ENCODE peak calls at places on chromosomes 12 and 14, in six cellular contexts. One of them, this sample, is unnamed.

GRCh38 chr14:52951730-52952481 is 1.1 kb upstream of the FERMT2 start:
- DNase-seq in endothelial cell: peak
- DNase-seq in HL-60: no peak
- DNase-seq in lower lobe of right lung: no peak
- DNase-seq in natural killer cell: no peak
- DNase-seq in HFF-Myc: peak
- DNase-seq in this sample: no peak

GRCh38 chr12:92438641-92439396 is 264.0 kb upstream of the PLEKHG7 start:
- DNase-seq in endothelial cell: no peak
- DNase-seq in HL-60: no peak
- DNase-seq in lower lobe of right lung: no peak
- DNase-seq in natural killer cell: no peak
- DNase-seq in HFF-Myc: no peak
- DNase-seq in this sample: no peak

GRCh38 chr14:20873370-20874177 is 17.6 kb upstream of the RNASE3 start:
- DNase-seq in endothelial cell: peak
- DNase-seq in HL-60: peak
- DNase-seq in lower lobe of right lung: peak
- DNase-seq in natural killer cell: peak
- DNase-seq in HFF-Myc: peak
- DNase-seq in this sample: peak

GRCh38 chr12:15322164-15323054 is at the start of gene PTPRO:
- DNase-seq in endothelial cell: peak
- DNase-seq in HL-60: no peak
- DNase-seq in lower lobe of right lung: no peak
- DNase-seq in natural killer cell: no peak
- DNase-seq in HFF-Myc: no peak
- DNase-seq in this sample: no peak

GRCh38 chr12:6552140-6552551 is 3.7 kb downstream of the IFFO1 start:
- DNase-seq in endothelial cell: no peak
- DNase-seq in HL-60: no peak
- DNase-seq in lower lobe of right lung: no peak
- DNase-seq in natural killer cell: no peak
- DNase-seq in HFF-Myc: no peak
- DNase-seq in this sample: no peak

GRCh38 chr14:31090872-31091764 is 64.9 kb upstream of the STRN3 start:
- DNase-seq in endothelial cell: no peak
- DNase-seq in HL-60: peak
- DNase-seq in lower lobe of right lung: no peak
- DNase-seq in natural killer cell: no peak
- DNase-seq in HFF-Myc: no peak
- DNase-seq in this sample: no peak

GRCh38 chr14:23951590-23952143 is 1.9 kb upstream of the DHRS4 start:
- DNase-seq in endothelial cell: no peak
- DNase-seq in HL-60: no peak
- DNase-seq in lower lobe of right lung: no peak
- DNase-seq in natural killer cell: no peak
- DNase-seq in HFF-Myc: no peak
- DNase-seq in this sample: no peak

GRCh38 chr14:68137704-68138619 is 318.4 kb downstream of the RAD51B start:
- DNase-seq in endothelial cell: no peak
- DNase-seq in HL-60: no peak
- DNase-seq in lower lobe of right lung: no peak
- DNase-seq in natural killer cell: no peak
- DNase-seq in HFF-Myc: peak
- DNase-seq in this sample: peak

GRCh38 chr12:4412462-4412861 is 33.0 kb upstream of the FGF23 start:
- DNase-seq in endothelial cell: no peak
- DNase-seq in HL-60: no peak
- DNase-seq in lower lobe of right lung: no peak
- DNase-seq in natural killer cell: no peak
- DNase-seq in HFF-Myc: peak
- DNase-seq in this sample: no peak

GRCh38 chr12:119082496-119082895 is 96.2 kb upstream of the HSPB8 start:
- DNase-seq in endothelial cell: no peak
- DNase-seq in HL-60: no peak
- DNase-seq in lower lobe of right lung: no peak
- DNase-seq in natural killer cell: no peak
- DNase-seq in HFF-Myc: no peak
- DNase-seq in this sample: no peak

GRCh38 chr12:76383988-76384387 is 35.8 kb upstream of the BBS10 start:
- DNase-seq in endothelial cell: no peak
- DNase-seq in HL-60: no peak
- DNase-seq in lower lobe of right lung: no peak
- DNase-seq in natural killer cell: no peak
- DNase-seq in HFF-Myc: no peak
- DNase-seq in this sample: no peak

GRCh38 chr12:6604254-6605029 is 2.7 kb downstream of the CHD4 start:
- DNase-seq in endothelial cell: no peak
- DNase-seq in HL-60: no peak
- DNase-seq in lower lobe of right lung: no peak
- DNase-seq in natural killer cell: no peak
- DNase-seq in HFF-Myc: no peak
- DNase-seq in this sample: no peak

GRCh38 chr12:66048843-66049537 is 81.6 kb downstream of the LLPH start:
- DNase-seq in endothelial cell: no peak
- DNase-seq in HL-60: no peak
- DNase-seq in lower lobe of right lung: no peak
- DNase-seq in natural killer cell: no peak
- DNase-seq in HFF-Myc: no peak
- DNase-seq in this sample: no peak

GRCh38 chr14:95313707-95314106 is 6.0 kb downstream of the CLMN start:
- DNase-seq in endothelial cell: no peak
- DNase-seq in HL-60: peak
- DNase-seq in lower lobe of right lung: peak
- DNase-seq in natural killer cell: no peak
- DNase-seq in HFF-Myc: no peak
- DNase-seq in this sample: no peak

GRCh38 chr14:26820101-26820500 is 222.3 kb upstream of the NOVA1 start:
- DNase-seq in endothelial cell: no peak
- DNase-seq in HL-60: no peak
- DNase-seq in lower lobe of right lung: no peak
- DNase-seq in natural killer cell: no peak
- DNase-seq in HFF-Myc: no peak
- DNase-seq in this sample: no peak

GRCh38 chr12:68326720-68327119 is 5.4 kb downstream of the MDM1 start:
- DNase-seq in endothelial cell: no peak
- DNase-seq in HL-60: peak
- DNase-seq in lower lobe of right lung: no peak
- DNase-seq in natural killer cell: no peak
- DNase-seq in HFF-Myc: no peak
- DNase-seq in this sample: no peak

GRCh38 chr12:92604786-92605185 is 98.0 kb upstream of the PLEKHG7 start:
- DNase-seq in endothelial cell: no peak
- DNase-seq in HL-60: no peak
- DNase-seq in lower lobe of right lung: no peak
- DNase-seq in natural killer cell: no peak
- DNase-seq in HFF-Myc: no peak
- DNase-seq in this sample: no peak

GRCh38 chr12:32264995-32265394 is 134.4 kb upstream of the FGD4 start:
- DNase-seq in endothelial cell: no peak
- DNase-seq in HL-60: peak
- DNase-seq in lower lobe of right lung: no peak
- DNase-seq in natural killer cell: no peak
- DNase-seq in HFF-Myc: peak
- DNase-seq in this sample: no peak

GRCh38 chr12:70040141-70040540 is 203.1 kb upstream of the CNOT2 start:
- DNase-seq in endothelial cell: no peak
- DNase-seq in HL-60: no peak
- DNase-seq in lower lobe of right lung: no peak
- DNase-seq in natural killer cell: no peak
- DNase-seq in HFF-Myc: no peak
- DNase-seq in this sample: no peak

GRCh38 chr12:95763809-95764253 is 26.7 kb downstream of the NTN4 start:
- DNase-seq in endothelial cell: no peak
- DNase-seq in HL-60: no peak
- DNase-seq in lower lobe of right lung: no peak
- DNase-seq in natural killer cell: no peak
- DNase-seq in HFF-Myc: peak
- DNase-seq in this sample: no peak

GRCh38 chr12:130127527-130127908 is 34.7 kb upstream of the FZD10 start:
- DNase-seq in endothelial cell: no peak
- DNase-seq in HL-60: no peak
- DNase-seq in lower lobe of right lung: no peak
- DNase-seq in natural killer cell: no peak
- DNase-seq in HFF-Myc: no peak
- DNase-seq in this sample: no peak

DNA sequence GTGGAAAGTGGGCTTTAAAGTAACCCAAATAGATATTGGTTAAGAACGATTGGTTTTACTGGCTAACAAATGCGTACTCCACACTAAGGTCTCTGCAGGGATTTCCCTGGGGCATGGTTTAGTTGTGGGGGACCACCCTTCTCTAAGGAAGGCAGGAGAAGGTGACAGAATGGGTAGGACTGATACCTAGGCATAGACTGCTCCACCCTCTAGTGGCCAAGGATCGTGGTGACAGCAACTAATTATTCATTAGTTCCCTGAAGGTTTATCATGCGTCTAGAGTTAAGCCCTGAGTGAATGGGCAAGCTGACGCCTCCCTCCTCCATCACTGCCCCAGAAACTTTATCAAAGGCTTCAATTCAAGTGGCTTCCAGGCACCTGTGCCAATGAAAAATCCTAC is 9.1 kb downstream of the FAM181A start:
- DNase-seq in endothelial cell: no peak
- DNase-seq in HL-60: no peak
- DNase-seq in lower lobe of right lung: no peak
- DNase-seq in natural killer cell: no peak
- DNase-seq in HFF-Myc: no peak
- DNase-seq in this sample: no peak
- TF ChIP-seq CTCF in endothelial cell: peak
- TF ChIP-seq CTCF in HL-60: peak
- TF ChIP-seq CTCF in lower lobe of right lung: peak
- TF ChIP-seq CTCF in natural killer cell: no peak
- TF ChIP-seq CTCF in HFF-Myc: peak
- TF ChIP-seq CTCF in this sample: peak

GRCh38 chr12:13945641-13946040 is 35.8 kb downstream of the GRIN2B start:
- DNase-seq in endothelial cell: no peak
- DNase-seq in HL-60: no peak
- DNase-seq in lower lobe of right lung: no peak
- DNase-seq in natural killer cell: no peak
- DNase-seq in HFF-Myc: no peak
- DNase-seq in this sample: no peak

GRCh38 chr12:13945236-13945635 is 36.2 kb downstream of the GRIN2B start:
- DNase-seq in endothelial cell: no peak
- DNase-seq in HL-60: no peak
- DNase-seq in lower lobe of right lung: no peak
- DNase-seq in natural killer cell: no peak
- DNase-seq in HFF-Myc: no peak
- DNase-seq in this sample: no peak

GRCh38 chr12:13950502-13950901 is 30.9 kb downstream of the GRIN2B start:
- DNase-seq in endothelial cell: no peak
- DNase-seq in HL-60: no peak
- DNase-seq in lower lobe of right lung: no peak
- DNase-seq in natural killer cell: no peak
- DNase-seq in HFF-Myc: no peak
- DNase-seq in this sample: no peak

GRCh38 chr12:13948631-13949030 is 32.8 kb downstream of the GRIN2B start:
- DNase-seq in endothelial cell: no peak
- DNase-seq in HL-60: no peak
- DNase-seq in lower lobe of right lung: no peak
- DNase-seq in natural killer cell: no peak
- DNase-seq in HFF-Myc: no peak
- DNase-seq in this sample: no peak

DNA sequence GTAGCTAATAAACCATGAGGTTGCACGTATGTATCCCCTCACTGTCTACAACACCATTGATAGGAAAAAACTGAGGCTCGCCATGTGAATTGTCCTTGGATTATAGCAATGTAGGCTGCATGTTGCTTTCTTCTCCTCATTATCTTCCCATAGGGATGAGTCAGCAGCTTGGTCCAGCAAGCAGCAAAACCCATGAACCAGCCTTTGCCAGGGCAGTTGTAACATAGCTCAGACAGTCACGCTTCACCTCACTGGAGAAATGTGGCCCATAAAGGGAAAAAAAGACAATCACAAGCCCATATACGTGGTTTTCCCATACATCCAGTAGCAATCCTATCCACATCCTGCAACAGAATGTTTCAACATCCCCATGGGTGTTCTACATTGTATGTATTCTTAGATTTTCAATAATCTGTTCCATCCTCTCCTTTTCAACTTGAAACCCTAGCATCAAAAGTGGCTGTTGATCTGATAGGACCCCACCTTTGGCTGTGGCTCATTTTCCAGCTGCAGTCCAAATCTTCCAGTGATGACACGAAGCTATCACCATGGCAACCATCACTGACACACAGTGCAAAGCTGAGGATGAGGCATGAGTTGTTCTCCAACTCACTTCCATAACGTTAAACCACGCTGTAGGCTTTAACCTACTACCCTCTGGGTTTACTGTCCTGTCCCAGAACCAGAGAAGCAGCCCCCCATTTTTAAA is 34.0 kb downstream of the GRIN2B start:
- DNase-seq in endothelial cell: no peak
- DNase-seq in HL-60: no peak
- DNase-seq in lower lobe of right lung: no peak
- DNase-seq in natural killer cell: no peak
- DNase-seq in HFF-Myc: no peak
- DNase-seq in this sample: no peak
- TF ChIP-seq CTCF in endothelial cell: no peak
- TF ChIP-seq CTCF in HL-60: no peak
- TF ChIP-seq CTCF in lower lobe of right lung: no peak
- TF ChIP-seq CTCF in natural killer cell: no peak
- TF ChIP-seq CTCF in HFF-Myc: no peak
- TF ChIP-seq CTCF in this sample: no peak

GRCh38 chr12:13798162-13798561 is 183.2 kb downstream of the GRIN2B start:
- DNase-seq in endothelial cell: no peak
- DNase-seq in HL-60: no peak
- DNase-seq in lower lobe of right lung: no peak
- DNase-seq in natural killer cell: no peak
- DNase-seq in HFF-Myc: no peak
- DNase-seq in this sample: no peak
- TF ChIP-seq CTCF in endothelial cell: peak
- TF ChIP-seq CTCF in HL-60: no peak
- TF ChIP-seq CTCF in lower lobe of right lung: no peak
- TF ChIP-seq CTCF in natural killer cell: no peak
- TF ChIP-seq CTCF in HFF-Myc: no peak
- TF ChIP-seq CTCF in this sample: peak

DNA sequence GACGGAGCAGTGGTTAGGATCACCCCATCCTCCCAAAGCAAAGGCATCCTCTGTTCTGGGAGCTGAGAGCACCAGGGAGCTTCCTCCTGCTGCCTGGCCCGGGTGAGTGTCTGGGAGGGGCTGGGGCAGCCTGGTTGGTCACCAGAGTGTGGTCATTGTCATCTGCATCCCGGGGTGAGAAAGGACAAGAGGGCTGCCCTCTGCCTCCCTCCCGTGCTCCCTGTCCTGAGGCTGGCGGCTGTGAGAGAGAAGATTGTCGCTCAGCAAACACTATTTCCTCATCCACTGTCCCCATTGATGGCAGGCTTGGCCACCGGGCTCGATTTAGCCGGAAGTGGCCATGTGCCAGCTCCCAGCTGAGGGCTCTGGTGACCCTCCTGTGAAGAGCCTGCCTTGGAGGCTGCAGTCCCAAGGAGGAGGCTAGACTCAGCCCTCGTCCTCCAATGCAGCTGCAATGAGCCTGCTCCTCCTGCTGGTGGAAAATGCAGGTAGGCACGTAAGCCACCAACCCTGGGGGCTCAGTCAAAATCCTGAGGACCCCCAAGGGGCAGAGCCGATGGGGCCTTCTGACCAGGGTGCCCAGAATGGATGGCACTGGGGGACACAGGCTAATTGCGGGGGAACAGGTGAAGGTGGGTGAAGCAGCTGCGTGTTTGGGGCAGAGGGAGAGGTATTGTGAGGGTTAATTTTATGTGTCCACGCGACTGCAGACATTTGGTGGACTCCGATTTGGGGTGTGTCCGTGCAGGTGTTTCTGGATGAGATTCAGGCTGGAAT is 155.7 kb downstream of the KIF26A start:
- DNase-seq in endothelial cell: no peak
- DNase-seq in HL-60: no peak
- DNase-seq in lower lobe of right lung: peak
- DNase-seq in natural killer cell: no peak
- DNase-seq in HFF-Myc: no peak
- DNase-seq in this sample: no peak
- TF ChIP-seq CTCF in endothelial cell: peak
- TF ChIP-seq CTCF in HL-60: no peak
- TF ChIP-seq CTCF in lower lobe of right lung: peak
- TF ChIP-seq CTCF in natural killer cell: no peak
- TF ChIP-seq CTCF in HFF-Myc: no peak
- TF ChIP-seq CTCF in this sample: peak